ENCODE peak calls at places on chromosomes 13 and 19, in nine cellular contexts. P is body of pancreas, A is psoas muscle, Q is H1, Y is transverse colon, L is AG04450, O is breast epithelium, K is ascending aorta, H is RWPE1. F is an unnamed sample.

GRCh38 chr13:60311527-60311926 is 85.5 kb upstream of the TDRD3 start:
- DNase-seq in P (no peak), A (no peak), Q (no peak), Y (no peak), L (no peak), O (no peak), K (no peak), H (no peak), F (no peak)

GRCh38 chr19:51219307-51219706 is 5.6 kb upstream of the CD33 start:
- DNase-seq in P (no peak), A (no peak), Q (no peak), Y (no peak), L (no peak), O (no peak), K (no peak), H (no peak), F (no peak)

GRCh38 chr19:40726279-40726678 is 9.4 kb downstream of the ITPKC start:
- DNase-seq in P (no peak), A (no peak), Q (no peak), Y (no peak), L (no peak), O (no peak), K (no peak), H (no peak), F (no peak)

GRCh38 chr13:90803210-90803609 is 544.3 kb upstream of the MIR17HG start:
- DNase-seq in P (no peak), A (no peak), Q (no peak), Y (no peak), L (no peak), O (no peak), K (no peak), H (no peak), F (no peak)

GRCh38 chr13:53206455-53206854 is 177.8 kb downstream of the OLFM4 start:
- DNase-seq in P (no peak), A (no peak), Q (no peak), Y (no peak), L (no peak), O (no peak), K (no peak), H (peak), F (no peak)

GRCh38 chr19:39969681-39970423 is 1.1 kb upstream of the PSMC4 start:
- DNase-seq in P (no peak), A (no peak), Q (no peak), Y (no peak), L (no peak), O (no peak), K (no peak), H (no peak), F (no peak)

GRCh38 chr19:56577719-56578602 is 10.7 kb downstream of the ZNF470 start:
- DNase-seq in P (no peak), A (no peak), Q (no peak), Y (no peak), L (no peak), O (no peak), K (no peak), H (no peak), F (no peak)

GRCh38 chr13:39777021-39777420 is 121.6 kb downstream of the COG6 start:
- DNase-seq in P (no peak), A (no peak), Q (no peak), Y (no peak), L (no peak), O (no peak), K (no peak), H (no peak), F (no peak)

GRCh38 chr13:111429064-111429558 is 108.7 kb downstream of the TEX29 start:
- DNase-seq in P (peak), A (no peak), Q (no peak), Y (peak), L (no peak), O (no peak), K (no peak), H (peak), F (no peak)

GRCh38 chr13:113064534-113065405 is 40.8 kb upstream of the F7 start:
- DNase-seq in P (no peak), A (no peak), Q (no peak), Y (no peak), L (no peak), O (no peak), K (no peak), H (peak), F (no peak)

GRCh38 chr19:33683881-33684549 is 62.3 kb downstream of the CHST8 start:
- DNase-seq in P (peak), A (peak), Q (peak), Y (no peak), L (peak), O (peak), K (no peak), H (peak), F (peak)

GRCh38 chr13:110380359-110381028 is 73.4 kb downstream of the COL4A2 start:
- DNase-seq in P (no peak), A (no peak), Q (no peak), Y (no peak), L (no peak), O (no peak), K (no peak), H (no peak), F (no peak)

GRCh38 chr19:51064534-51065220 is at the start of gene KLK13:
- DNase-seq in P (peak), A (peak), Q (peak), Y (no peak), L (no peak), O (no peak), K (no peak), H (peak), F (no peak)

GRCh38 chr13:113559901-113560644 is 24.5 kb upstream of the TFDP1 start:
- DNase-seq in P (no peak), A (no peak), Q (no peak), Y (no peak), L (no peak), O (peak), K (no peak), H (no peak), F (peak)

GRCh38 chr19:48571378-48572162 is 19.6 kb downstream of the SULT2B1 start:
- DNase-seq in P (peak), A (no peak), Q (no peak), Y (no peak), L (no peak), O (peak), K (no peak), H (no peak), F (no peak)

GRCh38 chr19:54435551-54436016 is 13.4 kb upstream of the LENG8 start:
- DNase-seq in P (no peak), A (no peak), Q (no peak), Y (no peak), L (no peak), O (no peak), K (no peak), H (no peak), F (no peak)

GRCh38 chr19:56015756-56016155 is 29.2 kb downstream of the NLRP5 start:
- DNase-seq in P (no peak), A (no peak), Q (no peak), Y (no peak), L (no peak), O (no peak), K (no peak), H (no peak), F (no peak)

GRCh38 chr13:54373211-54373610 is 1344.6 kb downstream of the OLFM4 start:
- DNase-seq in P (no peak), A (no peak), Q (no peak), Y (no peak), L (no peak), O (no peak), K (no peak), H (no peak), F (no peak)

GRCh38 chr19:34603003-34603402 is 74.0 kb downstream of the SCGB2B2 start:
- DNase-seq in P (no peak), A (no peak), Q (no peak), Y (no peak), L (no peak), O (no peak), K (no peak), H (no peak), F (no peak)

GRCh38 chr13:113591750-113592149 is 7.2 kb downstream of the TFDP1 start:
- DNase-seq in P (no peak), A (no peak), Q (no peak), Y (peak), L (no peak), O (peak), K (no peak), H (no peak), F (no peak)

GRCh38 chr19:3142292-3142670 is 6.4 kb downstream of the GNA15 start:
- DNase-seq in P (no peak), A (no peak), Q (no peak), Y (no peak), L (peak), O (no peak), K (no peak), H (peak), F (peak)

GRCh38 chr13:23966691-23967615 is 69.7 kb upstream of the C1QTNF9B start:
- DNase-seq in P (no peak), A (no peak), Q (no peak), Y (no peak), L (no peak), O (no peak), K (no peak), H (no peak), F (no peak)

GRCh38 chr19:920051-920857 is 3.1 kb downstream of the KISS1R start:
- DNase-seq in P (peak), A (no peak), Q (no peak), Y (no peak), L (no peak), O (no peak), K (no peak), H (no peak), F (peak)

DNA sequence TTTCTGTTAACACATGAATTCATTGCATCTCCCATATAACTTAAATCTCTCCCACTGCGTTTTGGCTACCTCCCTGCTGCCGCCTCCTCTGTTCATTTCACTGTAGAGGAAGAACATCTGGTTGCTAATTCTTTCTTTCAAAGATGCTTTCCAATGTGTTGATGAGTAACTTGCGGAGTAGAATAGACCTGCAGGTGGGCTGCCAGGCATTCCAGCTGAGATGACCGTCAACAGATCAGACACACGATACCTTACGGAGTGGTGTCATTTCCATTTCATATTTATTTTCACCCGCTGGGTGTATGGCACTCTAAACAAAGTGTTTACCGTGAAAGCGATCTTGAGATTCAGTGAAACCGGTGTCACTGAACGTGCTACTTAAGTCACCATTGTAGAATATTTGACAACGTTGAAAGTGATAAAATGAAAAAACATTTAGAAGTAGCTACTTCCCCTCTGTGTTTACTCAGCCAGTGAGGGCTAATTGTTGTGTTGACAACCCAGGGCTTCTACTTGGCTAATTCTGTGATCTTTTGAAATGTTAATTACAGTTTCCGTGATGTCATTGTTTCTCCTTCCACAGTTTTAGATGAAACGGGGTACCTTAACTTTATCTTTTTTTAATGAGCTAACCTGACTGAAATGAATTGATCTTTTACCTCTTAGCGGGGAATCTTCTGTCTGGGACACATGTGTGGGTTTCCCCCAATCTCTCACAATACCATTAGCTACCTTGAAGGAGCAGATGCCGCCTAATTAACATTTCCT is 228.5 kb upstream of the ARGLU1 start:
- DNase-seq in P (no peak), A (no peak), Q (peak), Y (no peak), L (no peak), O (no peak), K (no peak), H (no peak), F (no peak)
- H3K27ac ChIP-seq in P (no peak), A (no peak), Q (peak), Y (no peak), L (no peak), O (no peak), K (no peak), H (no peak), F (no peak)

DNA sequence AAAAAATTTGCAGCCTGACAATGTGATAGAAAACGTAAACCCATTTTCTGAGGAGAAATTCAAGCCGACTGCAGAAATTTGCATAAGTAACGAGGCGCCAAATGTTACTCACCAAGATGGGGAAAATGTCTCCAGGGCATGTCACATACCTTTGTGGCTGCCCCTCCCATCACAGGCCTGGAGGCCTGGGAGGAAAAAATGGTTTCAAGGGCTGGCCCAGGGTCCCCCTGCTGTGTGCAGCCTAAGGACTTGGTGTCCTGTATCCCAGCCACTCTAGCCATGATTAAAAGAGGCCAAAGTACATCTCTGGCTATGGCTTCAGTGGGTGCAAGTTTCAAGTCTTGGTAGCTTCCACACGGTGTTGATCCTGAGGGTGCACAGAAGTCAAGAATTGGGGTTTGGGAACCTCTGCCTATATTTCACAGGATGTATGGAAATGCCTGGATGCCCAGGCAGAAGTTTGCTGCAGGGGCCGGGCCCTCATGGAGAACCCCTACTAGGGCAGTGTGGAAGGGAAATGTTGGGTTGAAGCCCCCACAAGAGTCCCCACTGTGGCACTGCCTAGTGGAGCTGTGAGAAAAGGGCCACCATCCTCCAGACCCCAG is 1842.3 kb downstream of the PCDH9 start:
- DNase-seq in P (no peak), A (no peak), Q (no peak), Y (no peak), L (no peak), O (no peak), K (no peak), H (no peak), F (no peak)
- TF ChIP-seq CTCF in P (no peak), A (no peak), Q (no peak), Y (no peak), L (no peak), O (no peak), K (no peak), H (no peak), F (no peak)

GRCh38 chr13:32537580-32538233 is 888 bp downstream of the N4BP2L2 start:
- DNase-seq in P (peak), A (peak), Q (no peak), Y (peak), L (no peak), O (no peak), K (no peak), H (no peak), F (no peak)

GRCh38 chr13:32535140-32535539 is 3.5 kb downstream of the N4BP2L2 start:
- DNase-seq in P (no peak), A (no peak), Q (no peak), Y (no peak), L (no peak), O (no peak), K (no peak), H (no peak), F (no peak)

GRCh38 chr13:32538621-32539246 is at the start of gene N4BP2L2:
- DNase-seq in P (peak), A (peak), Q (peak), Y (peak), L (peak), O (peak), K (peak), H (peak), F (peak)

GRCh38 chr13:32538234-32538620 is 368 bp downstream of the N4BP2L2 start:
- DNase-seq in P (peak), A (peak), Q (no peak), Y (no peak), L (no peak), O (peak), K (no peak), H (peak), F (no peak)

GRCh38 chr13:32535748-32536147 is 2.8 kb downstream of the N4BP2L2 start:
- DNase-seq in P (no peak), A (no peak), Q (no peak), Y (no peak), L (no peak), O (no peak), K (no peak), H (no peak), F (no peak)
- H3K27ac ChIP-seq in P (no peak), A (peak), Q (no peak), Y (no peak), L (no peak), O (no peak), K (no peak), H (no peak), F (no peak)

GRCh38 chr19:4693078-4693350 is 22.9 kb upstream of the MYDGF start:
- DNase-seq in P (no peak), A (no peak), Q (no peak), Y (no peak), L (no peak), O (no peak), K (no peak), H (no peak), F (no peak)

GRCh38 chr19:4692275-4693077 is 22.3 kb upstream of the MYDGF start:
- DNase-seq in P (no peak), A (no peak), Q (no peak), Y (no peak), L (no peak), O (no peak), K (no peak), H (no peak), F (no peak)

GRCh38 chr19:4694211-4694987 is 24.3 kb upstream of the MYDGF start:
- DNase-seq in P (peak), A (peak), Q (no peak), Y (peak), L (peak), O (peak), K (no peak), H (peak), F (peak)

GRCh38 chr19:4695224-4695731 is 25.1 kb upstream of the MYDGF start:
- DNase-seq in P (peak), A (peak), Q (no peak), Y (no peak), L (no peak), O (peak), K (no peak), H (no peak), F (no peak)

DNA sequence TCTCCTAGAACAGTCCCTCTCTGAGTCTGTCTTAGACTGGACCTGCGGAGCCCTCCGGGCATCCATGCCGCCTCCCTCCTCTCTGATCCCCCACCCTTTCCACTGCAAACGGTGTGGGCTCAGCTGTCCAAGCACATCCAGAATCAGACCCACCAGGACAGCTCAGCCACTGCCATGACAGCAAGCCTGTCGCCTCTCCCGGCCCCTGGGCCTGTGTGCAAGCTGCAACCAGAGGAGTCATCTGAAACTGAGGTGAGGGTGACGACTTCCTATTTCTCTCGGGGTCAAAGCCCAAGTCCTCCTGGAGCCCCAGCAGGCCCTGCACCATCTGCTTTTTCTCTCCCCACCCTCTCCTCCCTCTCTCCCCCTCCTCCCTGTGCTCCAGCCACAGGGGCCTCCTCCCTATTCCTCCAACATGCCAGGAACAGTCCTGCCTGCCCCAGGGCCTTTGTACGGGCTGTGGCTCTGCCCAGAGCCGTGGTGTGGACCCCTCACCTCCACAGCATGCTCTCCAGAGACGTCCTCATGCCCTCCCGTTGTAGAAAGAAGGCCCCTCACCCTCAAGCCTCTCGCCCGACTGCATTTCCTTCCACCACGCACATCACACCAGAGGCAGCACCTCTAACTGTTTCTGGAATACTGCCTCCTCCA is 23.5 kb upstream of the MYDGF start:
- DNase-seq in P (no peak), A (no peak), Q (no peak), Y (no peak), L (no peak), O (no peak), K (no peak), H (no peak), F (no peak)
- TF ChIP-seq CTCF in P (no peak), A (no peak), Q (no peak), Y (no peak), L (no peak), O (no peak), K (no peak), H (no peak), F (no peak)

GRCh38 chr19:13103585-13103923 is 896 bp upstream of the LYL1 start:
- DNase-seq in P (no peak), A (no peak), Q (no peak), Y (no peak), L (no peak), O (no peak), K (no peak), H (no peak), F (no peak)

GRCh38 chr19:13102666-13103584 is at the start of gene LYL1:
- DNase-seq in P (peak), A (peak), Q (no peak), Y (peak), L (no peak), O (no peak), K (no peak), H (no peak), F (no peak)

GRCh38 chr19:13104848-13105646 is 2.4 kb upstream of the LYL1 start:
- DNase-seq in P (no peak), A (no peak), Q (no peak), Y (no peak), L (no peak), O (no peak), K (no peak), H (no peak), F (no peak)

GRCh38 chr19:13102416-13102665 is 317 bp downstream of the LYL1 start:
- DNase-seq in P (no peak), A (no peak), Q (no peak), Y (no peak), L (no peak), O (no peak), K (no peak), H (no peak), F (no peak)

GRCh38 chr19:13103961-13104847 is 1.5 kb upstream of the LYL1 start:
- DNase-seq in P (no peak), A (peak), Q (no peak), Y (peak), L (no peak), O (no peak), K (no peak), H (no peak), F (no peak)
- H3K27ac ChIP-seq in P (no peak), A (peak), Q (no peak), Y (peak), L (no peak), O (no peak), K (peak), H (no peak), F (no peak)

GRCh38 chr19:4386038-4386782 is 14.1 kb downstream of the SH3GL1 start:
- DNase-seq in P (no peak), A (peak), Q (no peak), Y (no peak), L (no peak), O (no peak), K (no peak), H (no peak), F (no peak)
- TF ChIP-seq CTCF in P (no peak), A (no peak), Q (no peak), Y (no peak), L (peak), O (peak), K (no peak), H (no peak), F (no peak)

GRCh38 chr13:99432637-99433542 is 68.4 kb upstream of the TM9SF2 start:
- DNase-seq in P (peak), A (peak), Q (peak), Y (peak), L (no peak), O (no peak), K (peak), H (peak), F (no peak)
- H3K27ac ChIP-seq in P (no peak), A (no peak), Q (no peak), Y (peak), L (no peak), O (no peak), K (peak), H (no peak), F (no peak)

F was measured in RWPE2.